ENCODE peak calls at places on chromosomes 16 and 17, in five cellular contexts. A is C1 segment of cervical spinal cord; Q is ACHN; Y is stimulated activated CD4-positive, alpha-beta T cell treated with anti-CD3 and anti-CD28 coated beads, Interleukin-1b, Interleukin-23, amount 100 ng/mL, for 1 hour; F is heart right ventricle. O is an unnamed sample.
A peak's percentile ranks its signal among the peaks of the same experiment; 100 is the strongest.

GRCh38 chr17:17811381-17812210 is 25.2 kb downstream of the SREBF1 start:
- DNase-seq in A (no peak), Q (no peak), Y (no peak), F (no peak), O (no peak)

GRCh38 chr16:82136956-82137818 is 32.8 kb downstream of the MPHOSPH6 start:
- DNase-seq in A (no peak), Q (no peak), Y (no peak), F (no peak), O (no peak)

GRCh38 chr17:50052241-50052788 is 3.6 kb upstream of the ITGA3 start:
- DNase-seq in A (no peak), Q (no peak), Y (no peak), F (no peak), O (no peak)

GRCh38 chr16:24094660-24095059 is 161.5 kb upstream of the CACNG3 start:
- DNase-seq in A (no peak), Q (no peak), Y (no peak), F (no peak), O (no peak)

GRCh38 chr16:86665319-86665675 is 86.9 kb downstream of the FOXL1 start:
- DNase-seq in A (no peak), Q (peak; percentile 94), Y (no peak), F (no peak), O (no peak)

GRCh38 chr16:27520982-27521673 is 28.6 kb downstream of the GTF3C1 start:
- DNase-seq in A (no peak), Q (no peak), Y (no peak), F (peak; percentile 72), O (no peak)

GRCh38 chr16:20956319-20956718 is 55.7 kb downstream of the LYRM1 start:
- DNase-seq in A (no peak), Q (no peak), Y (no peak), F (no peak), O (no peak)

GRCh38 chr17:7475764-7476422 is 3.5 kb downstream of the ZBTB4 start:
- DNase-seq in A (no peak), Q (no peak), Y (no peak), F (peak; percentile 42), O (no peak)

GRCh38 chr17:83133302-83134121 is 54.1 kb downstream of the METRNL start:
- DNase-seq in A (no peak), Q (no peak), Y (no peak), F (no peak), O (no peak)

GRCh38 chr16:49552273-49552928 is 178.8 kb downstream of the C16orf78 start:
- DNase-seq in A (no peak), Q (no peak), Y (no peak), F (no peak), O (no peak)

GRCh38 chr17:27352481-27353460 is 58.9 kb downstream of the WSB1 start:
- DNase-seq in A (no peak), Q (peak; percentile 21), Y (no peak), F (no peak), O (no peak)

GRCh38 chr17:13044713-13045112 is 26.9 kb upstream of the ELAC2 start:
- DNase-seq in A (no peak), Q (no peak), Y (no peak), F (no peak), O (no peak)

GRCh38 chr16:81315271-81316175 is 761 bp downstream of the GAN start:
- DNase-seq in A (peak; percentile 18), Q (peak; percentile 68), Y (no peak), F (peak; percentile 53), O (peak; percentile 41)

GRCh38 chr16:86051376-86052114 is 152.6 kb downstream of the IRF8 start:
- DNase-seq in A (no peak), Q (no peak), Y (no peak), F (no peak), O (no peak)

GRCh38 chr17:81348097-81349055 is 46.9 kb upstream of the BAHCC1 start:
- DNase-seq in A (no peak), Q (no peak), Y (no peak), F (no peak), O (no peak)

GRCh38 chr16:80174416-80174815 is 366.4 kb upstream of the DYNLRB2 start:
- DNase-seq in A (no peak), Q (peak; percentile 64), Y (no peak), F (no peak), O (no peak)

GRCh38 chr16:56988161-56988947 is 1.0 kb upstream of the NLRC5 start:
- DNase-seq in A (no peak), Q (no peak), Y (no peak), F (no peak), O (no peak)

GRCh38 chr16:67170168-67170947 is at the start of gene NOL3:
- DNase-seq in A (peak; percentile 58), Q (peak; percentile 92), Y (no peak), F (peak; percentile 89), O (peak; percentile 71)

GRCh38 chr16:18801197-18801972 is at the start of gene ARL6IP1:
- DNase-seq in A (peak; percentile 97), Q (peak; percentile 100), Y (peak; percentile 98), F (peak; percentile 99), O (peak; percentile 100)

GRCh38 chr17:73719588-73720071 is 75.4 kb upstream of the SDK2 start:
- DNase-seq in A (peak; percentile 83), Q (no peak), Y (no peak), F (peak; percentile 55), O (peak; percentile 94)

GRCh38 chr17:61314368-61315078 is 85.1 kb upstream of the TBX2 start:
- DNase-seq in A (peak; percentile 39), Q (no peak), Y (no peak), F (peak; percentile 50), O (no peak)

GRCh38 chr17:13646969-13647368 is 45.2 kb upstream of the HS3ST3A1 start:
- DNase-seq in A (no peak), Q (no peak), Y (no peak), F (no peak), O (no peak)

GRCh38 chr16:368388-369158 is 1.8 kb downstream of the MRPL28 start:
- DNase-seq in A (no peak), Q (no peak), Y (no peak), F (no peak), O (no peak)

GRCh38 chr17:28227278-28228108 is 91.5 kb upstream of the TMEM97 start:
- DNase-seq in A (no peak), Q (peak; percentile 25), Y (no peak), F (peak; percentile 24), O (no peak)

GRCh38 chr17:74512041-74512440 is 19.2 kb downstream of the CD300LB start:
- DNase-seq in A (no peak), Q (peak; percentile 19), Y (no peak), F (peak; percentile 44), O (no peak)

GRCh38 chr17:39016193-39017153 is 49.3 kb upstream of the FBXO47 start:
- DNase-seq in A (no peak), Q (no peak), Y (no peak), F (no peak), O (no peak)

GRCh38 chr17:37842401-37842800 is 81.8 kb upstream of the TBC1D3K start:
- DNase-seq in A (no peak), Q (no peak), Y (no peak), F (no peak), O (no peak)

GRCh38 chr16:53501216-53501859 is 1.7 kb downstream of the AKTIP start:
- DNase-seq in A (no peak), Q (no peak), Y (no peak), F (no peak), O (no peak)

GRCh38 chr17:17849147-17849820 is 12.5 kb upstream of the SREBF1 start:
- DNase-seq in A (peak; percentile 49), Q (no peak), Y (peak; percentile 53), F (peak; percentile 55), O (peak; percentile 64)

O was measured in dorsolateral prefrontal cortex.